ENCODE peak calls at places on chromosomes 7 and 10, in four cellular contexts. I, G, B and P are unnamed samples.

GRCh38 chr7:44975331-44976039 is 3.3 kb downstream of the MYO1G start:
- DNase-seq in G (no peak), B (no peak), I (no peak), P (no peak)

GRCh38 chr10:69479737-69480412 is 28.6 kb downstream of the TSPAN15 start:
- DNase-seq in G (no peak), B (peak), I (no peak), P (no peak)

GRCh38 chr10:11449761-11450160 is 161.7 kb downstream of the USP6NL start:
- DNase-seq in I (no peak), G (no peak), B (no peak), P (no peak)

GRCh38 chr10:3827266-3827665 is 42.3 kb upstream of the KLF6 start:
- DNase-seq in B (no peak), I (no peak), G (no peak), P (peak)

GRCh38 chr10:131909014-131909808 is 8.4 kb downstream of the PPP2R2D start:
- DNase-seq in B (no peak), G (no peak), I (no peak), P (no peak)

GRCh38 chr7:36970551-36971514 is 246.5 kb upstream of the AOAH start:
- DNase-seq in G (no peak), B (no peak), I (no peak), P (no peak)

GRCh38 chr10:99234067-99234738 is 1.4 kb downstream of the HPSE2 start:
- DNase-seq in B (no peak), G (no peak), I (peak), P (no peak)

GRCh38 chr7:48617508-48617907 is 306.8 kb upstream of the CDC14C start:
- DNase-seq in G (no peak), I (no peak), B (no peak), P (no peak)

GRCh38 chr10:54983255-54983654 is 182.2 kb upstream of the PCDH15 start:
- DNase-seq in I (no peak), B (no peak), G (no peak), P (no peak)

GRCh38 chr10:124083740-124084397 is 9.5 kb downstream of the CHST15 start:
- DNase-seq in G (no peak), B (no peak), I (no peak), P (no peak)

GRCh38 chr10:22437620-22438588 is 92.6 kb downstream of the SPAG6 start:
- DNase-seq in I (no peak), G (no peak), B (no peak), P (no peak)

GRCh38 chr10:124677871-124678565 is 66.2 kb downstream of the FAM53B start:
- DNase-seq in G (no peak), I (no peak), B (peak), P (peak)

GRCh38 chr10:116109881-116110280 is 163.1 kb downstream of the GFRA1 start:
- DNase-seq in B (no peak), G (no peak), I (no peak), P (no peak)